ENCODE peak calls at places on chromosomes 13 and 19, in four cellular contexts. One of them, this sample, is unnamed.

GRCh38 chr13:20415288-20415644 is 110.4 kb downstream of the CRYL1 start:
- DNase-seq in heart left ventricle: no peak
- DNase-seq in fibroblast of lung: no peak
- DNase-seq in body of pancreas: no peak
- DNase-seq in this sample: no peak

GRCh38 chr19:55753401-55753800 is 5.5 kb upstream of the RFPL4A start:
- DNase-seq in fibroblast of lung: no peak
- DNase-seq in body of pancreas: peak
- DNase-seq in heart left ventricle: no peak
- DNase-seq in this sample: no peak

GRCh38 chr19:14434543-14435319 is 1.6 kb downstream of the PKN1 start:
- DNase-seq in fibroblast of lung: peak
- DNase-seq in heart left ventricle: peak
- DNase-seq in body of pancreas: peak
- DNase-seq in this sample: peak

GRCh38 chr19:10672529-10673150 is 18.5 kb downstream of the ILF3 start:
- DNase-seq in body of pancreas: no peak
- DNase-seq in fibroblast of lung: no peak
- DNase-seq in heart left ventricle: no peak
- DNase-seq in this sample: no peak

GRCh38 chr13:94395889-94396288 is 83.6 kb downstream of the DCT start:
- DNase-seq in fibroblast of lung: no peak
- DNase-seq in heart left ventricle: no peak
- DNase-seq in body of pancreas: no peak
- DNase-seq in this sample: no peak

GRCh38 chr19:50148528-50148927 is 14.6 kb downstream of the IZUMO2 start:
- DNase-seq in heart left ventricle: no peak
- DNase-seq in body of pancreas: no peak
- DNase-seq in fibroblast of lung: no peak
- DNase-seq in this sample: no peak

GRCh38 chr13:112790735-112791641 is 101.2 kb downstream of the ATP11A start:
- DNase-seq in heart left ventricle: no peak
- DNase-seq in fibroblast of lung: peak
- DNase-seq in body of pancreas: no peak
- DNase-seq in this sample: no peak

GRCh38 chr13:90709329-90709728 is 638.2 kb upstream of the MIR17HG start:
- DNase-seq in fibroblast of lung: no peak
- DNase-seq in body of pancreas: no peak
- DNase-seq in heart left ventricle: no peak
- DNase-seq in this sample: no peak

GRCh38 chr19:56076413-56076998 is 44.6 kb downstream of the ZNF787 start:
- DNase-seq in fibroblast of lung: peak
- DNase-seq in body of pancreas: peak
- DNase-seq in heart left ventricle: no peak
- DNase-seq in this sample: no peak

GRCh38 chr19:14502334-14503092 is 6.6 kb upstream of the GIPC1 start:
- DNase-seq in fibroblast of lung: no peak
- DNase-seq in body of pancreas: peak
- DNase-seq in heart left ventricle: no peak
- DNase-seq in this sample: no peak

GRCh38 chr13:66849706-66850105 is 380.4 kb downstream of the PCDH9 start:
- DNase-seq in heart left ventricle: no peak
- DNase-seq in fibroblast of lung: no peak
- DNase-seq in body of pancreas: no peak
- DNase-seq in this sample: no peak

GRCh38 chr13:110445722-110446569 is 115.6 kb downstream of the RAB20 start:
- DNase-seq in heart left ventricle: no peak
- DNase-seq in body of pancreas: no peak
- DNase-seq in fibroblast of lung: no peak
- DNase-seq in this sample: no peak
- H3K27ac ChIP-seq in heart left ventricle: no peak
- H3K27ac ChIP-seq in body of pancreas: no peak
- H3K27ac ChIP-seq in fibroblast of lung: no peak
- H3K27ac ChIP-seq in this sample: no peak

GRCh38 chr19:48474084-48474592 is 5.0 kb downstream of the CYTH2 start:
- DNase-seq in fibroblast of lung: no peak
- DNase-seq in body of pancreas: no peak
- DNase-seq in heart left ventricle: no peak
- DNase-seq in this sample: no peak

GRCh38 chr19:48477067-48477685 is 8.0 kb downstream of the CYTH2 start:
- DNase-seq in body of pancreas: no peak
- DNase-seq in heart left ventricle: no peak
- DNase-seq in fibroblast of lung: no peak
- DNase-seq in this sample: no peak

GRCh38 chr19:48473161-48473966 is 4.2 kb downstream of the CYTH2 start:
- DNase-seq in body of pancreas: peak
- DNase-seq in heart left ventricle: no peak
- DNase-seq in fibroblast of lung: no peak
- DNase-seq in this sample: no peak

GRCh38 chr19:48476176-48476575 is 7.0 kb downstream of the CYTH2 start:
- DNase-seq in heart left ventricle: no peak
- DNase-seq in fibroblast of lung: no peak
- DNase-seq in body of pancreas: no peak
- DNase-seq in this sample: no peak

DNA sequence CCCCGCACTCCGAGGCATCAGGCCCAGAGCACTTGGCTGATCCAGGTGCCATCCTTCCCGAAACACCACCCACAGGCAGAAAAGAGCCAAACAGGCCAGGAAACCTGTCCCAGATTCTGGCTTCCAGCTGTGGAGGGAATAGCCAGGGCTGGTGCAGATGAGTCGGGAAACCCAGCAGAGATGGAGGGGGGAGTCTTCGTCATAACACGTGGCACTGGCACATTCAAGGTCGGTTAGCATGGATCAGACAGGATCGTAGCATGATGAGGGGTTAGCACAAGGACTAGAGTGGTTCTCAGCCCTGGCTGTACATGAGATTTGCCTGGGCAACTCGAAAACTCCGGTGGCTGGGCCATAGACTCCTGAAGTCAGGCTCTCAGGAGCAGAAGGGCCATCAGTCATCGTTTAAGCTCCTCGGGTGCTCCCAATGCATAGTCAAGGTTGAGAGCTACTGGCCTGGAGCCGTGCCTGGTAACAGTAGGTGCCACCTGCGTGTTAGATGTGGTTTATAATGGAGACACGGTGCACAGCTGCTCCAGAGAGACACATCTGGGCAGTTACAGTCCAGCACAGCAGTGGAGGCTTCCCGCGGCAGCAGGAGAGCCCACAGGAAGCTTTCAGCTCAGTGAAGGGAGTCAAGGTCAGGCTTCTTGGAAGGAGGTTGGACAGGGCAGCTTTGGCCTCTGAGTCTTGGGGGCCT is 6.3 kb downstream of the CYTH2 start:
- DNase-seq in body of pancreas: no peak
- DNase-seq in fibroblast of lung: no peak
- DNase-seq in heart left ventricle: no peak
- DNase-seq in this sample: no peak
- H3K27ac ChIP-seq in body of pancreas: no peak
- H3K27ac ChIP-seq in fibroblast of lung: no peak
- H3K27ac ChIP-seq in heart left ventricle: no peak
- H3K27ac ChIP-seq in this sample: no peak

GRCh38 chr19:48967346-48968178 is 2.5 kb downstream of the FTL start:
- DNase-seq in heart left ventricle: peak
- DNase-seq in body of pancreas: peak
- DNase-seq in fibroblast of lung: peak
- DNase-seq in this sample: no peak

GRCh38 chr19:48969276-48970138 is 4.4 kb downstream of the FTL start:
- DNase-seq in body of pancreas: no peak
- DNase-seq in fibroblast of lung: no peak
- DNase-seq in heart left ventricle: no peak
- DNase-seq in this sample: no peak

GRCh38 chr19:48968813-48969218 is 3.7 kb downstream of the FTL start:
- DNase-seq in body of pancreas: no peak
- DNase-seq in heart left ventricle: no peak
- DNase-seq in fibroblast of lung: no peak
- DNase-seq in this sample: peak

GRCh38 chr19:48966541-48967345 is 1.6 kb downstream of the FTL start:
- DNase-seq in body of pancreas: no peak
- DNase-seq in heart left ventricle: no peak
- DNase-seq in fibroblast of lung: no peak
- DNase-seq in this sample: no peak

DNA sequence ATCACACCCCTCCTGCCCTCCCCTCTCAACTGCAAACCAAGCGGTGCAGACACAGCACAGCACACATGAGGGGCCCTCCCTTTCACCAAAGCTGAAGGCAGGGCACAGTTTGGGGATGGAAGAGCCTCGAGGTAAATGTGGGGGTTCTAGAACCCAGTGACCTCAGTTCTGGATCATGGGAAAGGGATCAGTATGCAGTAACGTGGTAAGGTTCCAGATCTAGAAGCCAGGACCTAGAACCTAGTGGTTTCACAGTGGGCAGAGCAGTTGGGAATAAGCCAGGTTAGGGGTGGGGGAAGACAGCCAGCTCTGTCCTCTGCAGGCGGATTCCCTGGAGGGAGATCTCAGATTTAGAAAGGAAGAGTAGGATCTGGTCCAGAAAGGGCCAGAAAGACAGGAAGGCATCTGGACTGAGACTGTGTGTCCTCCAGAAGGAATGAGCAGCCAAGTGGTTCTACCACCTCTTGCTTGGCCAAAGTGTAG is 3.1 kb downstream of the FTL start:
- DNase-seq in fibroblast of lung: no peak
- DNase-seq in body of pancreas: no peak
- DNase-seq in heart left ventricle: no peak
- DNase-seq in this sample: no peak
- H3K27ac ChIP-seq in fibroblast of lung: no peak
- H3K27ac ChIP-seq in body of pancreas: peak
- H3K27ac ChIP-seq in heart left ventricle: peak
- H3K27ac ChIP-seq in this sample: peak

DNA sequence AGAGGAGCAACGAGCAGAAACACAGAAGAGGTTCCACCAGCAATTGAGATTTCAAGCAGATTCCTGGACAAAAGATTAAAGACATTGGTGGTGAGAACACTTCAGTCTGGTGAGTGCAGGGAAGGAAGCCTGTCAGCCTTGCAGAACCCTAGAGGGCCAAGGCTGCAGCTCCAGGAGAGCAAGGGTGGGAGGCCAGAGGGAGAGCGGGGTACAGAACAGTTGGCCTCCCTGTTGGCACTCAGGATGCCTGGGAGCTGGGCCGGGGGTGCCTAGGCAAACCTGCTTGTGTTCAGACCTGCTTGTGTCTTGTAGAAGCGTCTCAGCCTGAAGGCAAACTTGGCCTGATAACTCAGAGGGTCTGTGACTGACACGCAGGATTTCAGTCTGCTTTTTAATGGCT is 5.1 kb upstream of the LIN7B start:
- DNase-seq in body of pancreas: no peak
- DNase-seq in fibroblast of lung: no peak
- DNase-seq in heart left ventricle: no peak
- DNase-seq in this sample: no peak
- H3K27ac ChIP-seq in body of pancreas: no peak
- H3K27ac ChIP-seq in fibroblast of lung: no peak
- H3K27ac ChIP-seq in heart left ventricle: no peak
- H3K27ac ChIP-seq in this sample: no peak

GRCh38 chr19:38792250-38793111 is 3.5 kb downstream of the LGALS7B start:
- DNase-seq in fibroblast of lung: no peak
- DNase-seq in heart left ventricle: peak
- DNase-seq in body of pancreas: peak
- DNase-seq in this sample: no peak
- H3K27ac ChIP-seq in fibroblast of lung: no peak
- H3K27ac ChIP-seq in heart left ventricle: peak
- H3K27ac ChIP-seq in body of pancreas: no peak
- H3K27ac ChIP-seq in this sample: no peak

GRCh38 chr13:44857061-44857460 is 132.2 kb downstream of the NUFIP1 start:
- DNase-seq in fibroblast of lung: no peak
- DNase-seq in heart left ventricle: no peak
- DNase-seq in body of pancreas: no peak
- DNase-seq in this sample: no peak

GRCh38 chr13:44857736-44858135 is 131.5 kb downstream of the NUFIP1 start:
- DNase-seq in heart left ventricle: no peak
- DNase-seq in body of pancreas: no peak
- DNase-seq in fibroblast of lung: no peak
- DNase-seq in this sample: no peak

GRCh38 chr13:44853641-44854040 is 135.6 kb downstream of the NUFIP1 start:
- DNase-seq in body of pancreas: peak
- DNase-seq in heart left ventricle: no peak
- DNase-seq in fibroblast of lung: no peak
- DNase-seq in this sample: no peak

GRCh38 chr13:44854264-44855060 is 134.8 kb downstream of the NUFIP1 start:
- DNase-seq in body of pancreas: peak
- DNase-seq in fibroblast of lung: no peak
- DNase-seq in heart left ventricle: peak
- DNase-seq in this sample: no peak

DNA sequence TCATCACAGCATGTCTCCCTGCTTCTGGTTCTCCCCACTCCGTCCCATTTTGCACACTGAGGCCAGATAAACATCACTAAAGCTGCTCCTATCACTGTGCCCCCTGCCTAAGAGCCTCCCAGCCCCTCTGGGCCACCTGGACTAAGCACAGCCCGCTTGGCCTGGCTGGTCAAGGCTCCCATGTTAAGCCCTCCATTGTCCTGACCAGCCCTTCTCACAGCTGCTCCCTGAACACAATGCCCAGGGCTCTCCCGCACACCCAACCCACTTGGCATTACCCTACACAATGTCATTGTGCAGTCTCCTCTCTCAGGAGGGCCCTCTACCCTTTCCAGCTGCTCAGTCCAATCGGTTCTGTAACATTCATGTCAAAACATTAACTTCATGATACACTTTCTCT is 133.4 kb downstream of the NUFIP1 start:
- DNase-seq in fibroblast of lung: no peak
- DNase-seq in heart left ventricle: no peak
- DNase-seq in body of pancreas: no peak
- DNase-seq in this sample: no peak
- H3K27ac ChIP-seq in fibroblast of lung: no peak
- H3K27ac ChIP-seq in heart left ventricle: no peak
- H3K27ac ChIP-seq in body of pancreas: peak
- H3K27ac ChIP-seq in this sample: no peak

DNA sequence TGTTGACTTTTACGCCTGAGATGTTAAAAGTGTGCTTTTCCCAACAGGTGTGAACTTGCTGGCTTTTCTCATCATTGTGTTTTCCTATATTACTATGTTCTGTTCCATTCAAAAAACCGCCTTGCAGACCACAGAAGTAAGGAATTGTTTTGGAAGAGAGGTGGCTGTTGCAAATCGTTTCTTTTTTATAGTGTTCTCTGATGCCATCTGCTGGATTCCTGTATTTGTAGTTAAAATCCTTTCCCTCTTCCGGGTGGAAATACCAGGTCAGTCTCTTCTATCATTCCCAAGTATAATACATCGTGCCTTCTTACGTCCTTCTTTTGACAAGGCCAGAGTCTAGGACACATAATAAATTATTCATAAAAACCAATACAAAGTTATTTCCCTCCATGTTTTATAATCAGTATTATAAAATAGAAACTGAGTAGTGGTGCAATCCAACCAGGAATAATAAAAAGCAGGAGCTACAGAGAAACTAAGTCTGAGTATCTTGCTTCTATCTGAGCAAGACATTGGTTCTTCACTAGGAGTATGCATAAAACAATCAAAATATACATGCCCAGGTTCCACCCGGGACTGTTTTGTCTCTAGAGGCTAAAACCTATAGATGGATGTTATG is 57.9 kb downstream of the RXFP2 start:
- DNase-seq in body of pancreas: no peak
- DNase-seq in fibroblast of lung: peak
- DNase-seq in heart left ventricle: no peak
- DNase-seq in this sample: no peak
- H3K27ac ChIP-seq in body of pancreas: no peak
- H3K27ac ChIP-seq in fibroblast of lung: no peak
- H3K27ac ChIP-seq in heart left ventricle: no peak
- H3K27ac ChIP-seq in this sample: no peak

This sample was measured in caudate nucleus.